ENCODE peak calls at places on chromosomes 16 and 17, in five cellular contexts. P is iris pigment epithelial cell; N is cardiac muscle cell; M is A549; J is stimulated activated CD8-positive, alpha-beta memory T cell treated with anti-CD3 and anti-CD28 coated beads, Interleukin-2, amount 100 ng/mL, for 1 hour. S is an unnamed sample.

GRCh38 chr17:50354198-50354597 is 8.3 kb downstream of the XYLT2 start:
- DNase-seq in P (no peak), N (no peak), J (no peak), M (no peak), S (no peak)

GRCh38 chr16:70695351-70696070 is 9.7 kb upstream of the MTSS2 start:
- DNase-seq in J (no peak), M (peak; percentile 48), N (no peak), P (no peak), S (no peak)

GRCh38 chr16:66369055-66369592 is 2.6 kb downstream of the CDH5 start:
- DNase-seq in M (no peak), N (peak; percentile 34), J (no peak), P (no peak), S (no peak)

GRCh38 chr16:17396762-17397498 is 73.8 kb downstream of the XYLT1 start:
- DNase-seq in N (peak; percentile 89), P (peak; percentile 10), M (no peak), J (no peak), S (peak; percentile 30)

GRCh38 chr17:36066365-36066945 is 2.4 kb downstream of the CCL18 start:
- DNase-seq in M (no peak), N (no peak), J (no peak), P (no peak), S (no peak)

GRCh38 chr17:6498798-6499540 is 54.7 kb downstream of the PIMREG start:
- DNase-seq in M (no peak), P (no peak), N (no peak), J (no peak), S (no peak)

GRCh38 chr17:63752707-63753106 is 11.1 kb upstream of the STRADA start:
- DNase-seq in P (no peak), J (no peak), N (no peak), M (no peak), S (no peak)

GRCh38 chr16:49346459-49346858 is 27.1 kb upstream of the C16orf78 start:
- DNase-seq in J (no peak), N (no peak), M (no peak), P (no peak), S (no peak)

GRCh38 chr17:8079291-8080207 is 8.0 kb downstream of the ALOX12B start:
- DNase-seq in N (peak; percentile 54), M (peak; percentile 90), J (peak; percentile 48), P (peak; percentile 31), S (peak; percentile 6)

GRCh38 chr16:46885960-46886763 is 2.0 kb downstream of the GPT2 start:
- DNase-seq in J (no peak), N (peak; percentile 86), M (no peak), P (peak; percentile 36), S (no peak)

GRCh38 chr17:2700491-2701141 is 10.9 kb downstream of the CLUH start:
- DNase-seq in N (no peak), J (no peak), M (no peak), P (no peak), S (no peak)

GRCh38 chr16:30902070-30902972 is 5.9 kb downstream of the CTF1 start:
- DNase-seq in N (peak; percentile 79), J (no peak), P (peak; percentile 67), M (peak; percentile 77), S (peak; percentile 16)

GRCh38 chr16:87178977-87179376 is 138.2 kb downstream of the C16orf95 start:
- DNase-seq in J (no peak), P (peak; percentile 70), N (peak; percentile 84), M (no peak), S (peak; percentile 55)

GRCh38 chr16:48965391-48965790 is 316.2 kb downstream of the CBLN1 start:
- DNase-seq in N (no peak), J (no peak), M (no peak), P (no peak), S (no peak)

GRCh38 chr17:79706931-79707382 is 23.8 kb upstream of the ENPP7 start:
- DNase-seq in P (no peak), N (peak; percentile 40), J (no peak), M (peak; percentile 67), S (no peak)

GRCh38 chr16:58124601-58124915 is 4.6 kb downstream of the CFAP20 start:
- DNase-seq in N (no peak), J (no peak), P (peak; percentile 65), M (no peak), S (peak; percentile 34)

GRCh38 chr17:57288753-57289121 is 32.4 kb downstream of the MSI2 start:
- DNase-seq in M (no peak), P (no peak), J (no peak), N (no peak), S (no peak)

GRCh38 chr16:78504391-78504945 is 405.0 kb downstream of the WWOX start:
- DNase-seq in N (peak; percentile 54), J (no peak), M (no peak), P (no peak), S (no peak)

GRCh38 chr17:62090868-62091267 is 25.8 kb upstream of the MED13 start:
- DNase-seq in N (no peak), P (no peak), M (no peak), J (no peak), S (no peak)

GRCh38 chr17:81434079-81434478 is 38.8 kb downstream of the BAHCC1 start:
- DNase-seq in P (no peak), J (no peak), N (peak; percentile 29), M (peak; percentile 63), S (no peak)

GRCh38 chr16:57360321-57360935 is 1.8 kb downstream of the CCL22 start:
- DNase-seq in N (no peak), P (no peak), J (no peak), M (no peak), S (no peak)

GRCh38 chr17:49624896-49625295 is 49.2 kb downstream of the NXPH3 start:
- DNase-seq in P (peak; percentile 61), M (no peak), N (peak; percentile 49), J (no peak), S (peak; percentile 25)

GRCh38 chr17:75712480-75712879 is 8.8 kb upstream of the ITGB4 start:
- DNase-seq in J (no peak), N (peak; percentile 10), P (peak; percentile 29), M (no peak), S (no peak)

GRCh38 chr17:68591583-68591982 is 9.6 kb downstream of the FAM20A start:
- DNase-seq in J (no peak), N (no peak), P (no peak), M (no peak), S (no peak)

GRCh38 chr17:59641799-59642484 is 22.2 kb downstream of the CLTC start:
- DNase-seq in M (no peak), N (no peak), J (no peak), P (no peak), S (no peak)

GRCh38 chr17:49473900-49474751 is 21.0 kb upstream of the NGFR start:
- DNase-seq in J (no peak), M (no peak), P (no peak), N (no peak), S (no peak)

GRCh38 chr16:49592507-49593422 is 219.2 kb downstream of the C16orf78 start:
- DNase-seq in P (peak; percentile 16), N (peak; percentile 38), M (peak; percentile 35), J (no peak), S (no peak)

GRCh38 chr17:77656054-77656453 is 302.4 kb upstream of the TNRC6C start:
- DNase-seq in M (no peak), P (no peak), N (no peak), J (no peak), S (no peak)

GRCh38 chr16:16158741-16159374 is 64.4 kb downstream of the ABCC6 start:
- DNase-seq in N (no peak), J (no peak), P (peak; percentile 24), M (no peak), S (no peak)

GRCh38 chr17:20994779-20995149 is 48.0 kb downstream of the USP22 start:
- DNase-seq in N (no peak), M (no peak), P (no peak), J (no peak), S (no peak)

GRCh38 chr17:72794152-72794551 is 298.3 kb downstream of the SLC39A11 start:
- DNase-seq in J (no peak), P (no peak), M (no peak), N (no peak), S (no peak)

GRCh38 chr16:30409125-30410060 is 2.0 kb downstream of the ZNF771 start:
- DNase-seq in P (peak; percentile 76), M (peak; percentile 89), N (peak; percentile 91), J (peak; percentile 87), S (peak; percentile 86)

GRCh38 chr17:74137416-74137815 is 66.1 kb upstream of the RPL38 start:
- DNase-seq in N (no peak), J (no peak), M (no peak), P (no peak), S (no peak)

GRCh38 chr17:4310349-4311060 is 46.7 kb upstream of the ANKFY1 start:
- DNase-seq in N (peak; percentile 87), M (no peak), P (peak; percentile 36), J (no peak), S (no peak)

GRCh38 chr17:40602445-40603443 is 37.5 kb upstream of the CCR7 start:
- DNase-seq in M (no peak), N (no peak), J (no peak), P (no peak), S (no peak)

GRCh38 chr16:65534121-65534528 is 412.3 kb upstream of the CDH11 start:
- DNase-seq in J (no peak), P (peak; percentile 20), M (no peak), N (peak; percentile 32), S (no peak)

S was measured in brain microvascular endothelial cell.